ENCODE peak calls at places on chromosomes 16 and 17, in six cellular contexts. C is fibroblast of lung, W is breast epithelium, U is RWPE1, Y is gastrocnemius medialis, J is left ventricle myocardium inferior. B is an unnamed sample.

GRCh38 chr17:69434164-69434579 is 19.7 kb downstream of the MAP2K6 start:
- DNase-seq in U (peak; percentile 31), Y (no peak), J (peak; percentile 23), W (no peak), C (peak; percentile 57), B (no peak)

GRCh38 chr16:31467858-31468257 is 4.1 kb upstream of the TGFB1I1 start:
- DNase-seq in Y (no peak), J (no peak), W (no peak), C (no peak), U (no peak), B (no peak)

GRCh38 chr16:30805370-30806169 is 18.6 kb upstream of the ZNF629 start:
- DNase-seq in U (peak; percentile 77), Y (peak; percentile 88), C (peak; percentile 80), J (peak; percentile 90), W (peak; percentile 76), B (peak; percentile 77)

GRCh38 chr16:22652463-22652845 is 141.8 kb downstream of the NPIPB5 start:
- DNase-seq in C (no peak), U (no peak), Y (no peak), W (no peak), J (no peak), B (no peak)

GRCh38 chr17:73210002-73210678 is 17.3 kb downstream of the COG1 start:
- DNase-seq in Y (no peak), C (no peak), W (no peak), U (peak; percentile 29), J (no peak), B (no peak)

GRCh38 chr16:48614759-48615158 is 4.8 kb upstream of the N4BP1 start:
- DNase-seq in U (no peak), J (no peak), C (no peak), W (no peak), Y (no peak), B (no peak)

GRCh38 chr17:47996201-47996600 is 25.3 kb downstream of the CDK5RAP3 start:
- DNase-seq in C (no peak), Y (no peak), U (no peak), W (no peak), J (no peak), B (no peak)

GRCh38 chr16:10088380-10088793 is 93.8 kb downstream of the GRIN2A start:
- DNase-seq in W (no peak), U (no peak), Y (no peak), C (peak; percentile 66), J (no peak), B (no peak)

GRCh38 chr17:31564883-31565297 is 173.4 kb downstream of the RAB11FIP4 start:
- DNase-seq in W (peak; percentile 55), J (no peak), U (no peak), C (peak; percentile 85), Y (no peak), B (no peak)

GRCh38 chr16:13919330-13919682 is 648 bp upstream of the ERCC4 start:
- DNase-seq in U (peak; percentile 38), Y (no peak), W (no peak), J (no peak), C (peak; percentile 41), B (no peak)

GRCh38 chr17:38674013-38674748 is 576 bp downstream of the EPOP start:
- DNase-seq in J (peak; percentile 17), U (no peak), C (no peak), W (no peak), Y (no peak), B (no peak)

GRCh38 chr17:75570034-75570676 is 17.4 kb upstream of the MYO15B start:
- DNase-seq in U (no peak), C (no peak), W (no peak), Y (no peak), J (no peak), B (no peak)

GRCh38 chr17:82383411-82383810 is 11.8 kb downstream of the UTS2R start:
- DNase-seq in W (no peak), Y (no peak), C (no peak), U (no peak), J (no peak), B (no peak)

GRCh38 chr16:68993885-68994284 is 111.6 kb upstream of the HAS3 start:
- DNase-seq in U (peak; percentile 67), C (peak; percentile 95), W (no peak), Y (no peak), J (no peak), B (no peak)

GRCh38 chr16:3674513-3675295 is 20.2 kb downstream of the DNASE1 start:
- DNase-seq in C (no peak), J (no peak), U (no peak), W (no peak), Y (no peak), B (peak; percentile 40)

GRCh38 chr16:122342-122741 is 16.1 kb downstream of the NPRL3 start:
- DNase-seq in W (no peak), Y (no peak), C (no peak), U (no peak), J (no peak), B (no peak)

GRCh38 chr16:119835-120234 is 18.6 kb downstream of the NPRL3 start:
- DNase-seq in Y (no peak), W (no peak), U (no peak), J (no peak), C (no peak), B (no peak)

GRCh38 chr16:116015-116414 is 22.5 kb downstream of the NPRL3 start:
- DNase-seq in W (no peak), J (no peak), Y (no peak), C (no peak), U (no peak), B (no peak)

GRCh38 chr16:118857-119256 is 19.6 kb downstream of the NPRL3 start:
- DNase-seq in U (no peak), Y (no peak), W (no peak), C (no peak), J (no peak), B (no peak)

DNA sequence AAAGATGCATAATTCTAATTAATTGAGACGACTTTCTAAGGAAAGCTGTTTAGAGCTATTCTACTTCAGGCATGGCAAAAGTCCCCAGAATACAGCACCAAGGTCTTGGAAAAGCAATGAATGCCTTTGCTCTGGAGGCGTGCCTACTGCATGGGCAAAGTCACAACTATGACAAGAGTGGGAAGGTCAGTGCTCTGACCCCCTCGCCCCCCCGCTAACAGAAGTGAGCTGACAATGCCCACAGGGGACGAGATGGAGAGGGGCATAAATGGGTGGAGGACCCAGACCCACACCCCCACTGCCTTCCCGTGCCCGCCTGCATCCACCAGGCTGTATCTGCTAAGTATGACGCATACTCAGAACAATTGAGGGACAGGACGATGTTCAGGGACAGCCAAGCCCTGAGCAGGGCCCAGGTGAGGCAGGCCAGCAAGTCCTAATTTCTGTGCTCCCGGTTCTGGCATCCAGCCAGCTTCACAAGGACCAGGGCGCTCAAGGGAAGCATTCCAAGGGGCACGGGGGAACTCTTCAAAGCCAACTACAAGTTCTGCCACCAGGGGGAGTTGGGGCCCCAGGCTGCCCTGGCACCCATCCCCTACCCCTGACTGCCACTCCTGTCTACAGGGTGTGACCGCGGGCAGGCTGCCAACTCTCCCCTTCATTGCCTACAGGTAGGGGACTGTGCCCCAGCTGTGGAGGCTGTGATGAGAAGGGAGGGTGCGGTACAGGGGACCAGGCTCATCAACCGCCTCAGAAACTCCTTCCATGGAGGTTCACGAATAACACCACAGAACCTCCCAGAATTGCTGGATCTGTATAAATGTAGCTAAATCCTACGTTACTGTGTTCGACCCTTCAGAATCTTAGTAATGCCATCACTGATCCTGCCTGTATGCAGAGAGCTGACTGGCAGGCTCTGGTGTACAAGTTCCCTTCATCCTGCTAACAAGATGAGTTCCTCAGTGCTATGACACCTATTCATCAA is 20.8 kb downstream of the NPRL3 start:
- DNase-seq in J (peak; percentile 45), C (peak; percentile 21), Y (no peak), U (peak; percentile 60), W (no peak), B (peak; percentile 75)
- TF ChIP-seq CTCF in J (peak; percentile 76), C (peak; percentile 57), Y (peak; percentile 61), U (peak; percentile 78), W (no peak), B (peak; percentile 89)

GRCh38 chr16:8199390-8199789 is 390.9 kb downstream of the TMEM114 start:
- DNase-seq in U (no peak), C (no peak), Y (no peak), J (no peak), W (no peak), B (no peak)

DNA sequence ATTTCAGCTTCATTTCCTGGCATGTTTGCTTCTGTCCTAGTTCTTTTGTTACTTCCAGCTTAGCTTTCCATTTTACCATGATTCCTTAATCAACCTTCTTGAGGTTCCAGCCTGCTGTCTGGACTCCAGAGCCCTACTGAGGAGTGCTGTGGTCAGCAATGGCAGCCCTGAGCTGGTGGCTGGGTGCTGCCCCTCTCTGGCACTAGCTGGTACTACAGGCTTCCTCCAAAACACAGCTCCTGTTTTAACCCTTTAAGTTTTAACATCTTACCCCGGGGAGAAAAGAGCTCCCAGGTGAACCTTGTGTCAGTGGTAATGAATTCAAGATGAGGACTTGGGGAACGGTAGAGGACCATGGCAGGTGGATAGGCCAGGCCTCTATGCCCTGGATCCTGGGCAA is 395.5 kb downstream of the TMEM114 start:
- DNase-seq in Y (no peak), C (no peak), W (no peak), U (no peak), J (no peak), B (peak; percentile 56)
- TF ChIP-seq CTCF in Y (no peak), C (no peak), W (no peak), U (no peak), J (peak; percentile 20), B (peak; percentile 48)

DNA sequence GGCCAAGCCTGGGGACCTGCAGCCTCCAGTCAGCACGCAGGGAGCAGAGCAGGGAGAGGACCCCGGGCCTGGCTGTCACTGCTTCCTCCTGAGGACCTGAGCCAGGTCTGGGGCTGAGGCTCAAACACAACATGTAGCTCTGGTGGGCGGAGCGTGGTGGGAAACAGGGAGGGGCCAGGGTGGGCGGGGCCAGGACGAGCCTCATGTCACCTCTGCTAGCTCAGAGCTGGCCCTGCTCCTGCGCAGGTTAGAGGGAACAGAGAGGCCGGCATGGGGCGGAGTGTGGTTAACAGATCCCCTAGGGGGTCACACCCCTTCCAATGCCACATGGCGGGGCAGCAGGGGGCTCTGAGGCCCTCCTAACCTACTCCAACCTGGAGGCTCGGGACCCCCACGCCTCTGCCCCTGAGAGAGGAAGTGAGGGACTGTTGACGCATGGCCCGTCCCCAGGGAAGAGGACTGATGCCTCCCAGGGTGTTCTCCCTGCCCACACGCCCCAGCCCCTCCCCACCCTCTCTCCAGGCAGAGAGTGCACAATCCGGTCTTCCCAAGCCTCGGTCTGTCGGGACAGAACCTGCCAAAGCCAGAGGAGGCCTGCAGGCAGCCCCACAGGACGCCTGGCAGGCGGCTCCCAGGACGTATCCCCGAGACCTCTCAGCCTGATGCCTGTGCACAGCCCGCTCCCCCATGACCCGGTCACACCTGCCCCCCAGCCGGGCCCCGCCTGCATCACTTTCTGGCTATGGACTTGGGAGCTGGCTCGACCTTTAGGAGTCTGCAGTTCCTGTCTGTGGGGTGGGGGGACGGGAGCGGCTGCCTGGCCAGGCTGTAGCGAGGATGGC is 15.2 kb downstream of the PIEZO1 start:
- DNase-seq in U (no peak), Y (no peak), J (no peak), W (peak; percentile 84), C (no peak), B (peak; percentile 38)
- TF ChIP-seq CTCF in U (no peak), Y (no peak), J (no peak), W (no peak), C (no peak), B (no peak)

DNA sequence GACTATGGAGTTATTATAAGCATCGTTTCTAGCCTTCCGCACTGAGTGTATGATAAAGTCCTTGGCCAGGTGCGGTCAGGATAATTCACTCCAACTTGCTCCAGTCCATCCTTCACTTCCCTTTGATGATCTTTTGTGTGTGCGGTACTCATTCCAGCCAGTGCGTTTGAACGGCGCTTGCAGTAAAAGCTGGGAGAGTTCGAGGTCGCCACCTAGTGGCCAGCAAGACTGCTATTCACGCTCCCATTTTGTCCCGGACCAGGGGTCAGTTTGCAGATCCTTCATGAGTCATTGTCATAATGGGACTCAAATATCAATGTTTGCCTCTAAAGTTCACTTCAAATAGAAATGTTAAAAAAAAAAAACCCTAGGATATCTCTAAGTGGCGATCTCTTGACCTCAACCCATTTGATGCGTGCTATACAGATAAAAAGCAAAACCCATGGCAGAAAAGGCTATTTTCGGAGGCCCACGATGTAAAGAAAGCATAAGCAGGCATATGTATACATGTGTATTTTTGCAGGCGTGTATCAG is 417.1 kb downstream of the TMEM114 start:
- DNase-seq in W (peak; percentile 33), J (peak; percentile 48), Y (peak; percentile 4), C (peak; percentile 25), U (peak; percentile 25), B (peak; percentile 76)
- TF ChIP-seq CTCF in W (peak; percentile 37), J (peak; percentile 86), Y (peak; percentile 49), C (peak; percentile 26), U (peak; percentile 60), B (peak; percentile 91)